ENCODE peak calls at places on chromosomes 2 and 18, in seven cellular contexts. One of them, this sample, is unnamed.

GRCh38 chr2:145374165-145374564 is 854.2 kb upstream of the ZEB2 start:
- DNase-seq in osteocyte: no peak
- DNase-seq in left ventricle myocardium superior: no peak
- DNase-seq in activated naive CD8-positive, alpha-beta T cell treated with anti-CD3 and anti-CD28 coated beads, Interleukin-2, amount 50 U/mL, for 24 hours: no peak
- DNase-seq in HFF-Myc: no peak
- DNase-seq in kidney glomerular epithelial cell: no peak
- DNase-seq in upper lobe of left lung: no peak
- DNase-seq in this sample: no peak

GRCh38 chr2:98907966-98908905 is 27.8 kb downstream of the CRACDL start:
- DNase-seq in activated naive CD8-positive, alpha-beta T cell treated with anti-CD3 and anti-CD28 coated beads, Interleukin-2, amount 50 U/mL, for 24 hours: no peak
- DNase-seq in left ventricle myocardium superior: no peak
- DNase-seq in HFF-Myc: no peak
- DNase-seq in osteocyte: peak; percentile 51
- DNase-seq in kidney glomerular epithelial cell: no peak
- DNase-seq in upper lobe of left lung: no peak
- DNase-seq in this sample: no peak

GRCh38 chr2:168210216-168210897 is 37.0 kb downstream of the STK39 start:
- DNase-seq in left ventricle myocardium superior: no peak
- DNase-seq in upper lobe of left lung: no peak
- DNase-seq in osteocyte: no peak
- DNase-seq in activated naive CD8-positive, alpha-beta T cell treated with anti-CD3 and anti-CD28 coated beads, Interleukin-2, amount 50 U/mL, for 24 hours: no peak
- DNase-seq in kidney glomerular epithelial cell: no peak
- DNase-seq in HFF-Myc: no peak
- DNase-seq in this sample: no peak

GRCh38 chr2:189221811-189222210 is 42.2 kb upstream of the COL5A2 start:
- DNase-seq in HFF-Myc: no peak
- DNase-seq in activated naive CD8-positive, alpha-beta T cell treated with anti-CD3 and anti-CD28 coated beads, Interleukin-2, amount 50 U/mL, for 24 hours: no peak
- DNase-seq in upper lobe of left lung: no peak
- DNase-seq in osteocyte: no peak
- DNase-seq in left ventricle myocardium superior: no peak
- DNase-seq in kidney glomerular epithelial cell: no peak
- DNase-seq in this sample: no peak

GRCh38 chr2:119158563-119159347 is at the start of gene C1QL2:
- DNase-seq in osteocyte: no peak
- DNase-seq in HFF-Myc: no peak
- DNase-seq in upper lobe of left lung: no peak
- DNase-seq in left ventricle myocardium superior: peak; percentile 31
- DNase-seq in kidney glomerular epithelial cell: no peak
- DNase-seq in activated naive CD8-positive, alpha-beta T cell treated with anti-CD3 and anti-CD28 coated beads, Interleukin-2, amount 50 U/mL, for 24 hours: no peak
- DNase-seq in this sample: no peak

GRCh38 chr2:231922945-231923344 is 3.3 kb downstream of the NPPC start:
- DNase-seq in activated naive CD8-positive, alpha-beta T cell treated with anti-CD3 and anti-CD28 coated beads, Interleukin-2, amount 50 U/mL, for 24 hours: no peak
- DNase-seq in HFF-Myc: no peak
- DNase-seq in kidney glomerular epithelial cell: no peak
- DNase-seq in upper lobe of left lung: no peak
- DNase-seq in left ventricle myocardium superior: no peak
- DNase-seq in osteocyte: no peak
- DNase-seq in this sample: no peak

GRCh38 chr2:40197121-40197520 is 254.8 kb downstream of the SLC8A1 start:
- DNase-seq in HFF-Myc: no peak
- DNase-seq in kidney glomerular epithelial cell: no peak
- DNase-seq in activated naive CD8-positive, alpha-beta T cell treated with anti-CD3 and anti-CD28 coated beads, Interleukin-2, amount 50 U/mL, for 24 hours: no peak
- DNase-seq in upper lobe of left lung: no peak
- DNase-seq in osteocyte: no peak
- DNase-seq in left ventricle myocardium superior: no peak
- DNase-seq in this sample: no peak

GRCh38 chr2:10347559-10347941 is 44.8 kb downstream of the HPCAL1 start:
- DNase-seq in kidney glomerular epithelial cell: no peak
- DNase-seq in activated naive CD8-positive, alpha-beta T cell treated with anti-CD3 and anti-CD28 coated beads, Interleukin-2, amount 50 U/mL, for 24 hours: no peak
- DNase-seq in HFF-Myc: no peak
- DNase-seq in left ventricle myocardium superior: no peak
- DNase-seq in osteocyte: no peak
- DNase-seq in upper lobe of left lung: peak; percentile 68
- DNase-seq in this sample: no peak

GRCh38 chr2:16475581-16475980 is 190.1 kb downstream of the CYRIA start:
- DNase-seq in kidney glomerular epithelial cell: peak; percentile 67
- DNase-seq in osteocyte: no peak
- DNase-seq in upper lobe of left lung: no peak
- DNase-seq in HFF-Myc: no peak
- DNase-seq in activated naive CD8-positive, alpha-beta T cell treated with anti-CD3 and anti-CD28 coated beads, Interleukin-2, amount 50 U/mL, for 24 hours: no peak
- DNase-seq in left ventricle myocardium superior: no peak
- DNase-seq in this sample: no peak

GRCh38 chr2:63888490-63889402 is 47.0 kb downstream of the UGP2 start:
- DNase-seq in left ventricle myocardium superior: peak; percentile 38
- DNase-seq in kidney glomerular epithelial cell: peak; percentile 8
- DNase-seq in upper lobe of left lung: peak; percentile 36
- DNase-seq in HFF-Myc: peak; percentile 39
- DNase-seq in osteocyte: no peak
- DNase-seq in activated naive CD8-positive, alpha-beta T cell treated with anti-CD3 and anti-CD28 coated beads, Interleukin-2, amount 50 U/mL, for 24 hours: peak; percentile 47
- DNase-seq in this sample: peak; percentile 60

GRCh38 chr18:47882641-47883040 is 47.8 kb downstream of the SMAD2 start:
- DNase-seq in upper lobe of left lung: no peak
- DNase-seq in activated naive CD8-positive, alpha-beta T cell treated with anti-CD3 and anti-CD28 coated beads, Interleukin-2, amount 50 U/mL, for 24 hours: no peak
- DNase-seq in osteocyte: no peak
- DNase-seq in kidney glomerular epithelial cell: no peak
- DNase-seq in left ventricle myocardium superior: no peak
- DNase-seq in HFF-Myc: no peak
- DNase-seq in this sample: no peak

GRCh38 chr2:152558174-152559091 is 158.8 kb downstream of the PRPF40A start:
- DNase-seq in kidney glomerular epithelial cell: peak; percentile 28
- DNase-seq in activated naive CD8-positive, alpha-beta T cell treated with anti-CD3 and anti-CD28 coated beads, Interleukin-2, amount 50 U/mL, for 24 hours: no peak
- DNase-seq in osteocyte: no peak
- DNase-seq in upper lobe of left lung: no peak
- DNase-seq in left ventricle myocardium superior: no peak
- DNase-seq in HFF-Myc: peak; percentile 97
- DNase-seq in this sample: peak; percentile 46

GRCh38 chr2:143145056-143145455 is 15.8 kb downstream of the ARHGAP15 start:
- DNase-seq in osteocyte: no peak
- DNase-seq in HFF-Myc: no peak
- DNase-seq in left ventricle myocardium superior: no peak
- DNase-seq in kidney glomerular epithelial cell: peak; percentile 6
- DNase-seq in activated naive CD8-positive, alpha-beta T cell treated with anti-CD3 and anti-CD28 coated beads, Interleukin-2, amount 50 U/mL, for 24 hours: no peak
- DNase-seq in upper lobe of left lung: no peak
- DNase-seq in this sample: no peak

GRCh38 chr2:61536086-61536722 is 2.0 kb downstream of the XPO1 start:
- DNase-seq in osteocyte: no peak
- DNase-seq in kidney glomerular epithelial cell: no peak
- DNase-seq in HFF-Myc: no peak
- DNase-seq in left ventricle myocardium superior: peak; percentile 87
- DNase-seq in upper lobe of left lung: no peak
- DNase-seq in activated naive CD8-positive, alpha-beta T cell treated with anti-CD3 and anti-CD28 coated beads, Interleukin-2, amount 50 U/mL, for 24 hours: no peak
- DNase-seq in this sample: no peak

GRCh38 chr2:42127425-42128424 is 41.4 kb upstream of the EML4 start:
- DNase-seq in HFF-Myc: no peak
- DNase-seq in osteocyte: peak; percentile 48
- DNase-seq in kidney glomerular epithelial cell: no peak
- DNase-seq in activated naive CD8-positive, alpha-beta T cell treated with anti-CD3 and anti-CD28 coated beads, Interleukin-2, amount 50 U/mL, for 24 hours: no peak
- DNase-seq in upper lobe of left lung: peak; percentile 62
- DNase-seq in left ventricle myocardium superior: no peak
- DNase-seq in this sample: no peak

GRCh38 chr18:37385846-37386435 is 179.7 kb downstream of the CELF4 start:
- DNase-seq in activated naive CD8-positive, alpha-beta T cell treated with anti-CD3 and anti-CD28 coated beads, Interleukin-2, amount 50 U/mL, for 24 hours: no peak
- DNase-seq in kidney glomerular epithelial cell: peak; percentile 1
- DNase-seq in left ventricle myocardium superior: no peak
- DNase-seq in upper lobe of left lung: no peak
- DNase-seq in HFF-Myc: no peak
- DNase-seq in osteocyte: no peak
- DNase-seq in this sample: peak; percentile 30

GRCh38 chr2:215831296-215831913 is 181.9 kb downstream of the MREG start:
- DNase-seq in left ventricle myocardium superior: peak; percentile 51
- DNase-seq in upper lobe of left lung: peak; percentile 48
- DNase-seq in activated naive CD8-positive, alpha-beta T cell treated with anti-CD3 and anti-CD28 coated beads, Interleukin-2, amount 50 U/mL, for 24 hours: no peak
- DNase-seq in kidney glomerular epithelial cell: no peak
- DNase-seq in HFF-Myc: no peak
- DNase-seq in osteocyte: no peak
- DNase-seq in this sample: peak; percentile 26

GRCh38 chr18:24987271-24987932 is 364.6 kb downstream of the ZNF521 start:
- DNase-seq in activated naive CD8-positive, alpha-beta T cell treated with anti-CD3 and anti-CD28 coated beads, Interleukin-2, amount 50 U/mL, for 24 hours: no peak
- DNase-seq in upper lobe of left lung: no peak
- DNase-seq in kidney glomerular epithelial cell: no peak
- DNase-seq in left ventricle myocardium superior: peak; percentile 63
- DNase-seq in HFF-Myc: no peak
- DNase-seq in osteocyte: no peak
- DNase-seq in this sample: peak; percentile 13

GRCh38 chr2:150168596-150168995 is 318.9 kb downstream of the RND3 start:
- DNase-seq in upper lobe of left lung: no peak
- DNase-seq in HFF-Myc: no peak
- DNase-seq in osteocyte: no peak
- DNase-seq in left ventricle myocardium superior: no peak
- DNase-seq in activated naive CD8-positive, alpha-beta T cell treated with anti-CD3 and anti-CD28 coated beads, Interleukin-2, amount 50 U/mL, for 24 hours: no peak
- DNase-seq in kidney glomerular epithelial cell: no peak
- DNase-seq in this sample: no peak

GRCh38 chr18:59123588-59124369 is 15.9 kb upstream of the SEC11C start:
- DNase-seq in upper lobe of left lung: no peak
- DNase-seq in osteocyte: no peak
- DNase-seq in activated naive CD8-positive, alpha-beta T cell treated with anti-CD3 and anti-CD28 coated beads, Interleukin-2, amount 50 U/mL, for 24 hours: no peak
- DNase-seq in kidney glomerular epithelial cell: peak; percentile 92
- DNase-seq in left ventricle myocardium superior: no peak
- DNase-seq in HFF-Myc: peak; percentile 15
- DNase-seq in this sample: no peak

GRCh38 chr18:34224423-34225217 is at the start of gene NOL4:
- DNase-seq in upper lobe of left lung: peak; percentile 33
- DNase-seq in left ventricle myocardium superior: peak; percentile 44
- DNase-seq in HFF-Myc: no peak
- DNase-seq in activated naive CD8-positive, alpha-beta T cell treated with anti-CD3 and anti-CD28 coated beads, Interleukin-2, amount 50 U/mL, for 24 hours: no peak
- DNase-seq in osteocyte: no peak
- DNase-seq in kidney glomerular epithelial cell: peak; percentile 45
- DNase-seq in this sample: peak; percentile 86

GRCh38 chr18:63882333-63883141 is 5.0 kb upstream of the SERPINB2 start:
- DNase-seq in osteocyte: no peak
- DNase-seq in upper lobe of left lung: no peak
- DNase-seq in activated naive CD8-positive, alpha-beta T cell treated with anti-CD3 and anti-CD28 coated beads, Interleukin-2, amount 50 U/mL, for 24 hours: no peak
- DNase-seq in HFF-Myc: no peak
- DNase-seq in left ventricle myocardium superior: peak; percentile 33
- DNase-seq in kidney glomerular epithelial cell: peak; percentile 50
- DNase-seq in this sample: no peak

GRCh38 chr2:127197475-127198385 is 22.4 kb downstream of the CYP27C1 start:
- DNase-seq in left ventricle myocardium superior: peak; percentile 71
- DNase-seq in activated naive CD8-positive, alpha-beta T cell treated with anti-CD3 and anti-CD28 coated beads, Interleukin-2, amount 50 U/mL, for 24 hours: peak; percentile 71
- DNase-seq in kidney glomerular epithelial cell: peak; percentile 57
- DNase-seq in osteocyte: peak; percentile 88
- DNase-seq in HFF-Myc: no peak
- DNase-seq in upper lobe of left lung: peak; percentile 64
- DNase-seq in this sample: no peak